ENCODE peak calls at places on chromosomes 7 and 10, in eight cellular contexts. Y is effector memory CD4-positive, alpha-beta T cell; Z is naive thymus-derived CD4-positive, alpha-beta T cell; L is AG04450; W is heart left ventricle; E is astrocyte of the spinal cord; D is brain microvascular endothelial cell; M is heart right ventricle. H is an unnamed sample.

GRCh38 chr7:92761391-92762098 is 74.8 kb downstream of the CDK6 start:
- DNase-seq in W (no peak), E (no peak), Z (no peak), D (no peak), L (no peak), Y (no peak), M (no peak), H (no peak)

GRCh38 chr10:46326971-46327370 is 40.2 kb downstream of the ANTXRL start:
- DNase-seq in Z (no peak), Y (no peak), M (no peak), D (no peak), W (no peak), E (no peak), L (no peak), H (no peak)

GRCh38 chr10:29791773-29792172 is 157.0 kb upstream of the SVIL start:
- DNase-seq in W (no peak), L (no peak), Z (no peak), D (no peak), E (no peak), M (no peak), Y (no peak), H (no peak)

GRCh38 chr10:95188593-95188992 is 5.4 kb upstream of the ACSM6 start:
- DNase-seq in Y (no peak), W (no peak), E (no peak), Z (no peak), M (no peak), L (no peak), D (no peak), H (no peak)

GRCh38 chr7:44461387-44461786 is 29.1 kb downstream of the NUDCD3 start:
- DNase-seq in M (no peak), D (peak; percentile 72), Z (no peak), L (peak; percentile 8), Y (peak; percentile 21), E (peak; percentile 55), W (no peak), H (no peak)

GRCh38 chr7:65946895-65947294 is 35.1 kb downstream of the GUSB start:
- DNase-seq in Y (no peak), E (peak; percentile 37), M (no peak), Z (no peak), L (no peak), D (peak; percentile 58), W (no peak), H (no peak)

GRCh38 chr7:110871856-110872255 is 219.1 kb upstream of the LRRN3 start:
- DNase-seq in E (no peak), M (no peak), Y (no peak), Z (no peak), W (no peak), L (no peak), D (no peak), H (no peak)

GRCh38 chr10:29151011-29151410 is 137.9 kb upstream of the LYZL1 start:
- DNase-seq in L (no peak), D (no peak), M (no peak), Y (no peak), Z (no peak), W (no peak), E (no peak), H (no peak)

GRCh38 chr7:46811529-46811928 is 770.4 kb downstream of the TNS3 start:
- DNase-seq in W (peak; percentile 69), D (peak; percentile 91), Z (no peak), L (peak; percentile 77), M (peak; percentile 72), Y (no peak), E (peak; percentile 94), H (peak; percentile 50)

DNA sequence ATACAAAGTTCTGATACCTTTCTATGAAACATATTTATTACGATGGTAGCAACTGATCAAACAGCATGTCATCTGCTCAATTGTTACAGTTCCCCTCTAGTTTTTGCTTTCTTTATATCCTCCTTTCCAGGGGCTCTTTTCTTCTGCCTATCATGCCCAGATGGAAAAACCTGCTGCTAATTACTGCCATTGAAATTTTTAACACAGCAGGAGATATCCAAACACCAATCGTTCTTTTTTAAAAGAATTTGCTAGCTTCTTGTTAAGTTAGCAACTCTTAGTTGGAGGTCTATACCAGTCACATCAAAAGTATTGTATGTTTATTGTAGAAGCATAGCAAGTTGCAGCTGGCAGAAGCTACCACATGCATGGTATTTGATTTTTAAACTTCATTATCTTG is 768.5 kb downstream of the NXPH1 start:
- DNase-seq in W (no peak), Z (no peak), E (no peak), L (no peak), D (no peak), M (no peak), Y (no peak), H (no peak)
- H3K4me3 ChIP-seq in W (no peak overlapping the region), Z (no peak overlapping the region), E (no peak overlapping the region), L (no peak overlapping the region), D (no peak overlapping the region), M (no peak overlapping the region), Y (no peak overlapping the region), H (no peak overlapping the region)

GRCh38 chr7:99143522-99143852 is 421 bp downstream of the SMURF1 start:
- DNase-seq in M (no peak), E (no peak), L (no peak), D (no peak), W (no peak), Y (no peak), Z (no peak), H (no peak)

GRCh38 chr7:99142727-99143521 is 984 bp downstream of the SMURF1 start:
- DNase-seq in M (peak; percentile 94), L (peak; percentile 85), E (peak; percentile 89), Y (peak; percentile 84), W (peak; percentile 93), D (peak; percentile 96), Z (peak; percentile 75), H (peak; percentile 97)

GRCh38 chr7:99141334-99141733 is 2.6 kb downstream of the SMURF1 start:
- DNase-seq in W (no peak), Y (no peak), E (no peak), M (no peak), Z (no peak), L (no peak), D (no peak), H (no peak)

GRCh38 chr7:99140813-99141212 is 3.1 kb downstream of the SMURF1 start:
- DNase-seq in Y (no peak), Z (no peak), L (no peak), E (no peak), W (no peak), M (no peak), D (no peak), H (no peak)

GRCh38 chr7:99141756-99142726 is 1.9 kb downstream of the SMURF1 start:
- DNase-seq in Y (peak; percentile 60), M (peak; percentile 67), E (peak; percentile 73), D (peak; percentile 65), W (peak; percentile 59), L (peak; percentile 53), Z (peak; percentile 37), H (peak; percentile 60)
- H3K4me3 ChIP-seq in Y (peak overlapping the region; percentile 37), M (peak overlapping the region; percentile 96), E (peak overlapping the region; percentile 54), D (peak overlapping the region; percentile 63), W (peak overlapping the region; percentile 92), L (peak overlapping the region; percentile 72), Z (peak overlapping the region; percentile 59), H (peak overlapping the region; percentile 100)

GRCh38 chr7:113086928-113087277 is 276 bp upstream of the GPR85 start:
- DNase-seq in M (no peak), W (no peak), Y (no peak), Z (no peak), L (no peak), E (no peak), D (no peak), H (no peak)
- H3K4me3 ChIP-seq in M (peak overlapping the region; percentile 53), W (peak overlapping the region; percentile 66), Y (no peak overlapping the region), Z (no peak overlapping the region), L (peak overlapping the region; percentile 71), E (peak overlapping the region; percentile 55), D (peak overlapping the region; percentile 71), H (peak overlapping the region; percentile 57)

DNA sequence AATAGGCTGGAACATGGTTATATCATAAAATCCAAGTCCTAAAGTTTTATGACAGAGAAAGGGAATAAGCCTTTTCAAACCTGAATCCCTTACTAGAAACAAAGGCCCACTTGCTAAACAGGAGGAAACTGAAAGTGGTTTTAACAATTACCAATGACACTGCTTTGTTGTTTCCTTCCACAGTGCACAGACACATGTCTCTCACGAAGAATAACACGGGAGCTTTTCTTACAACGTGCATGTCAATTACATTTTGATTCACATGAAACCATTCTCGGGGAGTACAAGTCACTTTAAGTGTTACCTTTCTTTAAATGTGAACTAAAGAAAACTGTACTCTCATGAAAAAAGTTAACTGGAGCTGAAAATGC is 1.4 kb downstream of the MRPS33 start:
- DNase-seq in M (no peak), W (no peak), Y (no peak), D (no peak), L (no peak), Z (no peak), E (no peak), H (no peak)
- H3K4me3 ChIP-seq in M (no peak overlapping the region), W (no peak overlapping the region), Y (no peak overlapping the region), D (no peak overlapping the region), L (no peak overlapping the region), Z (no peak overlapping the region), E (no peak overlapping the region), H (no peak overlapping the region)

GRCh38 chr10:88386204-88386877 is 196.8 kb downstream of the RNLS start:
- DNase-seq in E (peak; percentile 10), Y (no peak), M (no peak), D (peak; percentile 14), Z (no peak), W (no peak), L (no peak), H (no peak)
- H3K4me3 ChIP-seq in E (no peak overlapping the region), Y (no peak overlapping the region), M (peak overlapping the region; percentile 36), D (no peak overlapping the region), Z (peak overlapping the region; percentile 45), W (peak overlapping the region; percentile 46), L (no peak overlapping the region), H (peak overlapping the region; percentile 33)

GRCh38 chr7:27116962-27117686 is 13.4 kb downstream of the HOXA4 start:
- DNase-seq in D (no peak), M (no peak), E (no peak), Z (no peak), Y (no peak), L (no peak), W (no peak), H (no peak)
- H3K4me3 ChIP-seq in D (peak overlapping the region; percentile 32), M (no peak overlapping the region), E (peak overlapping the region; percentile 89), Z (no peak overlapping the region), Y (no peak overlapping the region), L (peak overlapping the region; percentile 84), W (peak overlapping the region; percentile 43), H (no peak overlapping the region)